ENCODE peak calls at places on chromosomes 11 and 22, in five cellular contexts. U is neuronal stem cell, P is mesendoderm, N is IMR-90, A is H1. G is an unnamed sample.

GRCh38 chr11:9850224-9850895 is 186.5 kb downstream of the SWAP70 start:
- DNase-seq in N (peak), P (no peak), U (no peak), A (no peak), G (no peak)

GRCh38 chr22:25666308-25666707 is 75.7 kb upstream of the MYO18B start:
- DNase-seq in A (no peak), N (no peak), U (no peak), P (peak), G (peak)

GRCh38 chr11:14611939-14612338 is 31.7 kb upstream of the PDE3B start:
- DNase-seq in A (no peak), N (no peak), U (no peak), P (no peak), G (no peak)

GRCh38 chr22:28563636-28564035 is 116.0 kb downstream of the TTC28 start:
- DNase-seq in A (no peak), U (no peak), N (no peak), P (no peak), G (no peak)

GRCh38 chr11:72520815-72521214 is 86.5 kb upstream of the CLPB start:
- DNase-seq in A (no peak), P (no peak), U (no peak), N (no peak), G (no peak)

GRCh38 chr22:18103527-18104269 is 6.9 kb upstream of the TUBA8 start:
- DNase-seq in N (no peak), U (no peak), A (no peak), P (no peak), G (no peak)

GRCh38 chr11:124896821-124897391 is 759 bp downstream of the ROBO4 start:
- DNase-seq in P (no peak), U (no peak), N (no peak), A (peak), G (no peak)

GRCh38 chr11:15969701-15970329 is 386.5 kb downstream of the SOX6 start:
- DNase-seq in U (no peak), N (peak), P (no peak), A (no peak), G (peak)

GRCh38 chr22:40511604-40512003 is 124.9 kb downstream of the MRTFA start:
- DNase-seq in N (no peak), A (no peak), U (no peak), P (no peak), G (no peak)

GRCh38 chr11:96316869-96317268 is 26.1 kb downstream of the MAML2 start:
- DNase-seq in P (no peak), N (no peak), A (no peak), U (no peak), G (no peak)

GRCh38 chr11:10730151-10730550 is 20.9 kb upstream of the CTR9 start:
- DNase-seq in N (no peak), P (no peak), A (no peak), U (no peak), G (peak)

GRCh38 chr22:32698926-32699619 is 102.4 kb upstream of the TIMP3 start:
- DNase-seq in U (no peak), A (no peak), P (no peak), N (no peak), G (no peak)

GRCh38 chr11:2792376-2793250 is 92.8 kb upstream of the KCNQ1OT1 start:
- DNase-seq in U (no peak), P (no peak), N (no peak), A (peak), G (no peak)

GRCh38 chr22:16915711-16916110 is 90.5 kb upstream of the XKR3 start:
- DNase-seq in P (no peak), N (no peak), A (no peak), U (no peak), G (no peak)

GRCh38 chr22:33101550-33101949 is 43.4 kb upstream of the SYN3 start:
- DNase-seq in P (no peak), A (no peak), U (no peak), N (no peak), G (no peak)

GRCh38 chr11:118896472-118896913 is 12.8 kb downstream of the CXCR5 start:
- DNase-seq in U (no peak), A (no peak), N (no peak), P (peak), G (no peak)

GRCh38 chr11:109733245-109733644 is 311.3 kb downstream of the C11orf87 start:
- DNase-seq in U (no peak), N (peak), P (no peak), A (no peak), G (no peak)

GRCh38 chr11:17972987-17973386 is 39.9 kb downstream of the SERGEF start:
- DNase-seq in U (peak), P (peak), N (peak), A (peak), G (peak)

DNA sequence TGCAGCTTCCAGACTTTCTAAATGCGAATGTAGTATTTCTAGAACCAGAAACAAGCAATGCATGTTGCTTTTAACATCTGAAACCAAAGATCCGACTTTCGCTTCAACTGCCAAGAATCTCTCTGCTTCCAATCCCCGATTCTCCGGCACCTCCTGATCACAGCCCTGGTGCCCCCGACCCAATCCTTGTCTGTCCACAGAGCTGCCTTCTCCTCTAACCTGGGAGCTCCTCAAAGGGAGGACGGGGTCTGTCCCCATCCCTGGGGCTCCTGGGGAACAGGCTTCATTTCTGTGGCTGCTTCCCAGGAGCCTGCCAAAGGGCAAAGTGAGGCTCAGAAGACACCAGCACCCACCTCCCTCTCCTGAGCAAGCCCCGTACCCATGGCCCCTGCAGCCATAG is 521 bp downstream of the ALDH3B2 start:
- DNase-seq in P (no peak), U (no peak), N (no peak), A (no peak), G (no peak)
- H4K8ac ChIP-seq in P (no peak), U (no peak), N (no peak), A (no peak), G (no peak)

DNA sequence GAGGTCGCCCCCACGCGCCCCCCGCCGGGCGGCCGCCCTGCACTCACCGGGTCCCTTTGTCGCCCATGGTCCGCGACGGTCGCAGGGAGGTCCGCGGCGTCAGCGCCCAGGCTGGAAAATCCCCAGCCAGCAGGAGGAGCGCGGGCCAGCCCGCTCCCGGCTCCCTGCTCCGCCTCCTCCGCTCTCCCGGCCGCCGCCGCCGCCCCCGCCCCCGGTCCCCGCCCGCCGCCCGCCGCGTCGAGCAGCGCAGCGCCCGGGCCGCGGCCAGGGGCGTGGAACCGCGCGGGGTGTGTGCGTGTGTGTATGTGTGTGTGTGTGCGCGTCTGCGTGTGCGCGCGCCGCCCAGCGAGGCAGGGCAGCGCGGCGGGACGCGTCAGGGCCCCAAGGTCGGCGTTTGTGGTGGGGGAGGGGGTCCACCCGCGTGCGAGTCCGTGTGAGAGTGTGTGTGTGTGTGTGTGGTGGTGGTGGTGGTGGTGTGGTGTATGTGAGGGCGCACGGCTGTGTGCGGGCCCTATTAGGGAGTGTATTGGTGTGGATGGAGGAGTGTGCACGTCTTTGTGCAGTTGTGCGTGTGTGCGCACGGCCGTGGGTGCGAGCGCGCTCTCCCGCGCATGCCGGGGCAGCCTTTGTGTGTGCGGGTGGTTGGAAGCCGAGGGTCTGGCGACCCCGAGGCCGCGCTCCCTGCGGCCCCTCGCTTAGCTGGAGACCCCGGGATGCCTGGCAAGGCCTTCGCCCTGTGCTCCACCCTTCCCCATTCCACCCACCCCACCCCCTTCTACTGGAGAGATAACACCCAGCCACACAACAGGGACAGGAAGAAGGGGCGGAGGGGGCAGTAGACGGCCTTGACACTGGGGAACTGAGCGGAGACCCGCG is at the start of gene ARRB1:
- DNase-seq in A (peak), N (no peak), U (peak), P (peak), G (peak)
- H3K18ac ChIP-seq in A (peak), N (peak), U (peak), P (peak), G (peak)

DNA sequence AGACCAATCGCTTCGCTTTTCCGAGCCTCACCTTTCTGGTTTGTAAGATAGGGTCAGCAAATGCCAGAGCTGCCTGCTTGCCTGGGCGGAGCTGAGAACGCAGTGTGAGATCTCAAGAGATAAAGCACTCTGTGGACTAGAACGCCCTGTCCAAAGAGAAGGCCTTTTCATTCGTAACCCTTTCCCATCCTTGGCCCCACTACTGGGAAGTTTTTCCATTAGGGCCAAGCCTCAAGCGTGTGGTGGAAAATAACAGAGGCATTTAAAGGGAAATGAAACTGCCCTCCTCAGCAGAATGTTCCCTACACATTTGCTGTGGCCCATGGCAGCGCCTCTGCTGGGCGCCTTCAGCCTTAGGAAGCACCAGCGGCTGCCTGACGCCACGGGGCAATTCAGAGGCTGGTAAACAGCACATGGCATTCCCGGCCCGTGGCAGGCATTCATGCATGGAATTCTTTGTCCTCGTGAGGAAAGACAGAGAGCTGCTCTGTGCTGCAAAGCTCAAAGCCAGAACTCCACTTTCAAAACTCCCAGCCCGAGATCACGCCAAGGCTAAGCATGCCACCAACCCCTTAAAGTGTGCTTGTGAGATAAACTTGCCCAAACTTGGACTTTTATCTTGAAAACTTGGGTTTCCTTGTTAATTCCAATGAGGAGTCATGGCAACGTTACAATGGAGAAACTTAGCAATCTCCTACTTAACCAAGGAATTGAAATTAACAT is 38.1 kb downstream of the AHNAK start:
- DNase-seq in P (peak), U (peak), A (peak), N (peak), G (peak)
- H3K4me3 ChIP-seq in P (no peak), U (peak), A (peak), N (no peak), G (no peak)

GRCh38 chr11:128394436-128395089 is 192.8 kb downstream of the ETS1 start:
- DNase-seq in P (peak), U (no peak), A (no peak), N (peak), G (peak)
- H4K8ac ChIP-seq in P (no peak), U (no peak), A (no peak), N (no peak), G (peak)

DNA sequence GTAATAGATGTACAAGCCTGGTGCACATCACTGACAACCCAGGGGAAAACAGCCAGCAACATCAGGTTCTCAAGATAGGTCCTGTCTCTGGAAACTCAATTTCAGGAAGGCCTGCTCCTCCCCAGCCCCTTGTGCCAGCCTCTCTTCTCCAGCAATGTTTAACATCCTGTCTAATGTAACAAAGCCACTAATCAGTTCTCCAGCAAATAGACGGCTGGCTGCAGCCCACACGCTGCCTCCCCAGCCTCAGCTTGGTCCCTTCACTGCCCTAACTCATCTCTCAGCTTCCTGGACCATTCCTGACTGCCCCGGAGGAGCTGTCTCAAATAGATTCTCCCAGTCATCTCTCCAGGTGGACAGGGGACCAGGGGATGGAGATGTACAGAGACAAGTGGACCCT is 37.8 kb downstream of the RPL27A start:
- DNase-seq in U (no peak), A (no peak), P (no peak), N (peak), G (peak)
- H3K18ac ChIP-seq in U (no peak), A (no peak), P (no peak), N (peak), G (peak)

DNA sequence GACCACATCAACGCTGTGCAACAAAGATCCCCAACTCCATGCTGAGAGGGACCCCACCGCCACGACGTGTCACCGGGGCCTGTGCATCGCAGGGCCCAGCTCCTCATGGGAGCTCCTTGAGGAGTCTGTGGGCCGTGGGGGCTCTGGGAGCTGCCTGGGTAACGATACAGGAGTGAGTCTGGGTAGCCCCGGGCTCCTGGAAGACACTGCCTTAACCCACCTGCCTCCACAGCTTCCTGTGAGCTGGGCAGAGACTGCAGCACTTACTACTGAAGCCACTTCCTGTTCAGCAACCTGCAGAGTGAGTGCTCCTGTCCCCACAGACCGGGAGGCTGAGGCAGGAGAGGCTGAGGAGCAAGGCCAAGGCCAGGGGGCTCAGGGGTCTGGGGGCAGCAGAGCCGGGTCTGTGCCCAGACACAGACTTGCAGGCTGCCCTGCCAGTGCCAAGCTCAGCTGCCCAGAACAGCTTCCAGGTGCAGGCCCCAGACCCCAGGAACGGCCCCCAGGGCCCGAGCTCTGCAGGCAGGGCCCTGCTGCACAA is 226.7 kb downstream of the BRD1 start:
- DNase-seq in A (no peak), N (no peak), P (no peak), U (no peak), G (no peak)
- H3K4me3 ChIP-seq in A (no peak), N (no peak), P (no peak), U (no peak), G (no peak)

GRCh38 chr22:42856179-42856864 is 751 bp downstream of the ARFGAP3 start:
- DNase-seq in U (peak), A (peak), N (peak), P (peak), G (peak)
- H4K8ac ChIP-seq in U (no peak), A (peak), N (peak), P (no peak), G (no peak)

DNA sequence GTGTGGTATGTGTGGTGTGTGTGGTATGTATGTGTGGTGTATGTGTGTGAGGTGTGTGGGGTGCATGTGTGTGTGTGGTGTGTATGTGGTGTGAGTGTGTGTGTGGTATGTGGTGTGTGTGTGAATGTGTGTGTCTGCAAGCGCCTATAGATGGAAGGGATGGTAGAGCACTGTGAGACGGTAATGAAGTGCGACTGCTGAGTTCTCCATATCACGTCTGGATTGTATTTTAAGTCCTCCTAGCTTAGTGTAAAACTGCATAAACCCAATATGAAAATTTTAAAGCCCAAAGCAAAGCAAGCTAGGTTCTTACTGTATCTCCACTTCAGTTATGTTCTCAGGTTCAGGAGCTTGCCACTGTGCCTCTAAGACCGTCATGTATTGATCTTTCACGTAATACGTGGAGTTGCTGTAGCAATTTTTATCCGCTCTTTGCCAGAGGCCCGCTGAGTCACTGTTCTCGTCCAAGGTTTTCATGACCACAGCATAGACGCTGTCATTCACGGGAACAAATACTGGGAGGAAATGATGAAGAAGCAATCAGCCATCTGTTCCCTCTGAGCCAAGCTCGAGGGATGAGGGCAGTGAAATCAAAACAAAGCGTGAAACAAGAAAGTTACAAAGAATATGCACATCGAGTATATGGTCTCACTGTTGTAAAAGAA is 5.5 kb downstream of the PLET1 start:
- DNase-seq in P (no peak), N (peak), U (no peak), A (no peak), G (peak)
- H3K18ac ChIP-seq in P (no peak), N (peak), U (peak), A (no peak), G (peak)

G was measured in mesenchymal stem cell.